ENCODE peak calls at places on chromosome 7, in four cellular contexts. G is GM23248; D is CD4-positive, alpha-beta memory T cell; Z is adrenal gland. U is an unnamed sample. For H3K4me1 and H3K9me3, the result is how much of the 10 kb centered on the place peaks cover.

GRCh38 chr7:112414855-112415490 is 35.3 kb upstream of the IFRD1 start:
- DNase-seq in G (peak), D (no peak), Z (no peak), U (no peak)

GRCh38 chr7:159096736-159097581 is 47.7 kb downstream of the VIPR2 start:
- DNase-seq in G (no peak), D (no peak), Z (peak), U (no peak)

GRCh38 chr7:140541513-140542192 is 62.3 kb upstream of the MKRN1 start:
- DNase-seq in G (peak), D (no peak), Z (peak), U (peak)

GRCh38 chr7:68733219-68734143 is 864.8 kb upstream of the AUTS2 start:
- DNase-seq in G (no peak), D (no peak), Z (no peak), U (no peak)

GRCh38 chr7:138752568-138753518 is 45.0 kb upstream of the TMEM213 start:
- DNase-seq in G (peak), D (peak), Z (peak), U (no peak)

GRCh38 chr7:156604311-156604710 is 36.3 kb upstream of the RNF32 start:
- DNase-seq in G (peak), D (no peak), Z (no peak), U (no peak)

GRCh38 chr7:158490171-158490782 is 97.3 kb downstream of the PTPRN2 start:
- DNase-seq in G (no peak), D (no peak), Z (no peak), U (no peak)

GRCh38 chr7:11716185-11716584 is 115.8 kb downstream of the THSD7A start:
- DNase-seq in G (peak), D (no peak), Z (peak), U (peak)

GRCh38 chr7:41239596-41239995 is 463.3 kb downstream of the INHBA start:
- DNase-seq in G (no peak), D (no peak), Z (no peak), U (no peak)

GRCh38 chr7:150341263-150342118 is at the start of gene RARRES2:
- DNase-seq in G (no peak), D (no peak), Z (peak), U (no peak)
- H3K27ac ChIP-seq in G (no peak), D (no peak), Z (peak), U (no peak)

DNA sequence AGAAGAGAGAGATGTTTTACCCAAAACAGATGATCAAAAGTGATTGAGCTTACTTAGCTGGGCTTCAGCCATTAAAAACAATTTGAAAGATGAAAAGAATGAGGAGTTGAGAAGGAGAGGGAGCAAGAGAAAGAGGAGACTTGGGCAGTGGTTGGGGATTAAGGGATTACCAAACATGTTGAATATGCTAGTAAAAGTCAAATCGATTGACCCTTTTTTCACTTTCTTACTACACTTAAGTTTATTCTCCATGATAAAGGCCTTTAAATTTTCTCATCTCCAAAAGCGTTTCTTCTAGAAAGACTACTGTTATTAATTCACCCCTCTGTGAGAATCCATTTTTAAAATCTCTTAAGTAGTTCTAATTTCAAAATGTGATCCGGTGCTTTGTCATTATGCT is 1254.0 kb upstream of the PHF14 start:
- DNase-seq in G (no peak), D (no peak), Z (no peak), U (no peak)
- H3K4me1 ChIP-seq in G (under half), D (under half), Z (under half), U (under half)

GRCh38 chr7:64706625-64707292 is 40.8 kb downstream of the ZNF107 start:
- DNase-seq in G (no peak), D (no peak), Z (no peak), U (no peak)
- H3K9me3 ChIP-seq in G (under half), D (under half), Z (under half), U (under half)

GRCh38 chr7:106425017-106425719 is 140.4 kb upstream of the NAMPT start:
- DNase-seq in G (peak), D (peak), Z (peak), U (peak)
- H3K27ac ChIP-seq in G (peak), D (no peak), Z (no peak), U (peak)

GRCh38 chr7:7251742-7252141 is 69.4 kb downstream of the C1GALT1 start:
- DNase-seq in G (no peak), D (no peak), Z (no peak), U (no peak)
- H3K4me1 ChIP-seq in G (under half), D (under half), Z (under half), U (under half)

GRCh38 chr7:93146465-93147127 is 1.6 kb downstream of the SAMD9L start:
- DNase-seq in G (peak), D (no peak), Z (no peak), U (no peak)

GRCh38 chr7:93147358-93147757 is 827 bp downstream of the SAMD9L start:
- DNase-seq in G (peak), D (peak), Z (peak), U (peak)

GRCh38 chr7:93150200-93150835 is 2.1 kb upstream of the SAMD9L start:
- DNase-seq in G (peak), D (no peak), Z (no peak), U (peak)

GRCh38 chr7:93148135-93148534 is at the start of gene SAMD9L:
- DNase-seq in G (peak), D (peak), Z (no peak), U (peak)

GRCh38 chr7:93148727-93149126 is 542 bp upstream of the SAMD9L start:
- DNase-seq in G (no peak), D (no peak), Z (no peak), U (no peak)
- H3K9me3 ChIP-seq in G (under half), D (under half), Z (under half), U (under half)

DNA sequence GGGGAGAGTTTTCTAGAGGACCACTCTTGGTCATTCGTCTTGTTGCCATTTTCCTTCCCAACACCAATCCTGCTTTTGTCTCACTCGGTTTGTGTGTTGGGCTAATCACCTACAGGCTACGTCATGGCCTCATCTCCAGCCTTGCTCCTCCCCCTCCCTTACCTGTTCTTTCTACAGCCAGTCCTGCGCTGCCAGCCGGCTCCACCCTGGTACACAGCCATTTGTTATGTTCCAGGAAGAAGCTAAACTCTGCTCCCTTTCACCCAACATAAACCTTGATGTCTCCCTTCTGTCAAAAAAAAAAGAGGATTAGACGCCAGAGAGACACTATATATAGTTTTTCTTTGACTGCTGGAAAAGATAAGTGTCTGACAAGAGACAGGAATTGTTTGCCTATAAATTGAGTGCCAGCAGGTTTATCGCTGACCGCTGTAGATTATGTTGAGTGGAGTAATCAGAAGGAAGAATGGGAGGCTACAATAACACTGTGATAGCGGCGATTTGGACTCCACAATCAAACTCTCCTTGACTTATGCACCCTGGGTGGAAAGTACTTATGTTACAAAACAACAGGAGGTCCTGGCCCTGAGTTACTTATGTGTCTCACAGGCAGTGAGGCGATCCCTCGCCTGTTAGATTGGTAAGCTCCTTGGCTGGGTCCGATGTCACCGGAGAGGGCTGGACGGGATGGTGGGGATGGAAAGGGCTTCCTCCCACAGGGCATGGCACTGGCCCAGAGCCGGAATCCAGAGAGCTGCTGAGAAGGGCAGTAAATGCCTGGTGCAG is 171.3 kb upstream of the BMPER start:
- DNase-seq in G (no peak), D (no peak), Z (no peak), U (no peak)
- H3K27ac ChIP-seq in G (no peak), D (no peak), Z (no peak), U (no peak)

GRCh38 chr7:130368347-130368746 is 11.9 kb upstream of the CPA1 start:
- DNase-seq in G (no peak), D (no peak), Z (no peak), U (no peak)

GRCh38 chr7:130367836-130368235 is 12.5 kb upstream of the CPA1 start:
- DNase-seq in G (no peak), D (no peak), Z (no peak), U (no peak)

GRCh38 chr7:130366561-130366960 is 13.7 kb upstream of the CPA1 start:
- DNase-seq in G (peak), D (no peak), Z (no peak), U (no peak)

GRCh38 chr7:130365511-130366441 is 14.5 kb upstream of the CPA1 start:
- DNase-seq in G (peak), D (no peak), Z (peak), U (peak)

DNA sequence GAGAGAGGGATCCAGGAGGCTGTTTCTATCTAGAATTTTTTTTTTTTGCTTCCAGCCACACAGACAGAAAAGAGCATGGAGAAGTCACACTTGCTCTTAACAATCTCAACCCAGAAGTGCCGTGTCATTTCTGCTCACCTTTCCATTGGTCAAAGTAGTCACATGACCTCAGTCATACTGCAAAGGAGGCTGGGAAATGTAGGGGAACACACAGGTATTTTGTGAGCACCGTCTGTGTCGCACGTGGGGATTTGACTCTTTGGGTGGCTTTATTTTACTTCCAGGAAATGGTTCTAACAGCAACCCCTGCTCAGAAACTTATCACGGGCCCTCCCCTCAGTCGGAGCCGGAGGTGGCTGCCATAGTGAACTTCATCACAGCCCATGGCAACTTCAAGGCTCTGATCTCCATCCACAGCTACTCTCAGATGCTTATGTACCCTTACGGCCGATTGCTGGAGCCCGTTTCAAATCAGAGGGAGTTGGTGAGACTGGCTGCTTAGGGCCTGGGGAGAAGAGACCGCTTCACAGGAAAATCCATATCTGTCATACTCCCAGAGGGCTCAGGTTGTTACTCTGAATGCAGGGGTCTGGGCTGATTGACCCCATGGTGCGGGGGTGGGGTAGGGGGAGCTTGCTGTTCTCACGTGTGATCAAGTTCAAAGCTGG is 13.1 kb upstream of the CPA1 start:
- DNase-seq in G (no peak), D (peak), Z (no peak), U (no peak)
- H3K4me1 ChIP-seq in G (half or more), D (under half), Z (half or more), U (half or more)

U was measured in SJSA1.